ENCODE peak calls at places on chromosomes 13 and 19, in six cellular contexts. F is cardiac muscle cell, I is adrenal gland, B is WTC11, Y is fibroblast of the aortic adventitia, L is B cell. G is an unnamed sample.

GRCh38 chr19:12647047-12647446 is 19.5 kb downstream of the MAN2B1 start:
- DNase-seq in F (no peak), I (no peak), B (no peak), Y (no peak), L (no peak), G (no peak)

GRCh38 chr13:24264976-24265375 is 44.4 kb upstream of the C1QTNF9 start:
- DNase-seq in F (no peak), I (peak; percentile 19), B (no peak), Y (no peak), L (no peak), G (no peak)

GRCh38 chr13:29520671-29521070 is 74.8 kb downstream of the SLC7A1 start:
- DNase-seq in F (no peak), I (no peak), B (no peak), Y (peak; percentile 92), L (no peak), G (no peak)

GRCh38 chr19:38068851-38069250 is 155.2 kb downstream of the DPF1 start:
- DNase-seq in F (no peak), I (no peak), B (no peak), Y (no peak), L (no peak), G (no peak)

GRCh38 chr13:41494202-41494601 is 36.9 kb downstream of the RGCC start:
- DNase-seq in F (no peak), I (no peak), B (no peak), Y (no peak), L (no peak), G (no peak)

GRCh38 chr13:81726037-81726726 is 1385.3 kb upstream of the SPRY2 start:
- DNase-seq in F (no peak), I (no peak), B (no peak), Y (no peak), L (no peak), G (no peak)

GRCh38 chr19:17281391-17282304 is at the start of gene ANKLE1:
- DNase-seq in F (peak; percentile 50), I (no peak), B (peak; percentile 68), Y (no peak), L (peak; percentile 82), G (peak; percentile 73)

GRCh38 chr13:48595330-48596127 is 58.2 kb upstream of the CYSLTR2 start:
- DNase-seq in F (peak; percentile 53), I (peak; percentile 83), B (peak; percentile 32), Y (peak; percentile 83), L (no peak), G (peak; percentile 75)

GRCh38 chr13:107210216-107211010 is 642.5 kb upstream of the ARGLU1 start:
- DNase-seq in F (no peak), I (no peak), B (no peak), Y (peak; percentile 26), L (no peak), G (no peak)

GRCh38 chr19:43639507-43640423 is at the start of gene CADM4:
- DNase-seq in F (peak; percentile 71), I (no peak), B (peak; percentile 38), Y (no peak), L (peak; percentile 89), G (no peak)

GRCh38 chr19:55196803-55197202 is 12.5 kb downstream of the PTPRH start:
- DNase-seq in F (no peak), I (no peak), B (no peak), Y (no peak), L (no peak), G (no peak)

GRCh38 chr19:55193481-55193880 is 13.4 kb upstream of the SYT5 start:
- DNase-seq in F (no peak), I (no peak), B (no peak), Y (no peak), L (no peak), G (no peak)

GRCh38 chr19:55199620-55200204 is 9.6 kb downstream of the PTPRH start:
- DNase-seq in F (no peak), I (no peak), B (no peak), Y (no peak), L (no peak), G (no peak)

GRCh38 chr19:55198651-55199050 is 10.7 kb downstream of the PTPRH start:
- DNase-seq in F (peak; percentile 53), I (no peak), B (no peak), Y (no peak), L (no peak), G (no peak)

GRCh38 chr19:55197531-55197930 is 11.8 kb downstream of the PTPRH start:
- DNase-seq in F (no peak), I (no peak), B (no peak), Y (no peak), L (no peak), G (no peak)
- TF ChIP-seq CTCF in F (no peak), I (no peak), B (no peak), Y (no peak), L (no peak), G (no peak)

GRCh38 chr13:64441740-64442139 is 2788.4 kb downstream of the PCDH9 start:
- DNase-seq in F (no peak), I (no peak), B (no peak), Y (no peak), L (no peak), G (no peak)

DNA sequence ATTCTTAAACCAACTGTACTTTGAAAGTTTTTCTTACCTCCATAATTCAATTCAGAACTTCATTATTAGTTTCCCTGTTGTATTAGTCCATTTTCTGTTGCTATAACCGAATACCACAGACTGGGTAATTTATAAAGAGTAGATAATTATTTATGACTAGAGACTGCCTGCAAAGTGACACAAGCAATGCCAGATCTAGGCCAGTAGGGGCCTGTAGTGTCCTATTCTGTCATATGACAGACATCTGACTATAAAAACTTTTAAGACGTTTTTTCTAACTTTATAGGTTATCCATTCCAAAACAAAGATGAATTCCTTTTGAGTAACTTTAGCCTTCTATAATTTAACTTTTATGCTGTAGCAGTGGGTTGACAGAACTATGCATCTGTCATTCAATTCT is 2783.8 kb downstream of the PCDH9 start:
- DNase-seq in F (no peak), I (no peak), B (no peak), Y (no peak), L (no peak), G (no peak)
- TF ChIP-seq CTCF in F (peak; percentile 27), I (no peak), B (peak; percentile 15), Y (no peak), L (no peak), G (no peak)

DNA sequence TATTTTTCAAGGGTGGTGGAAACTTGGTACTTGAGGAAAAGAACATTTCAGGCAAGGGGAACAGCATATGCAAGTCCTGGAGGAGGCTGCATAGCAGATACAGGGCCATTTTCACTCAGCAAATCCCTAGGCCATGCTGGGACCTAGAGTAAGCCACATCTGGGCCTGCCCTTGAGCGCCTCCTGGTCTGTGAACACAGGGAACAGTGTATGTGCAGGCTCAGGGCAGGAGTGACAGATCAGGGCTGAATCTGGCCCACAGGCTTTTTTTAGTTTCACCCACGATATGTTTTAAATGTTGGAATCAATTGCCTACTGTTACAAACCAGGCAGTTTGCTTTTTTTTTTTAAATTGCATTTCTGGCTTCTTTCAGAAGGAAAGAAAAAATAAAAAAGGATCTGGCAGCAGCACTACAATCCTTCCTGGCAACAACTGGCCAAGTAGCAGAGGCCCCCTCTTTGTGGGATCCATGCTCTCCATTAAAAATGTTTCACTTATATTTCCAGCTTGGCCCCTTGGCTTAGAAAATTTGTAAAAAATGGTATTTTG is 1.4 kb upstream of the TMEM145 start:
- DNase-seq in F (no peak), I (no peak), B (peak; percentile 54), Y (no peak), L (no peak), G (no peak)
- TF ChIP-seq CTCF in F (no peak), I (no peak), B (no peak), Y (no peak), L (no peak), G (no peak)

GRCh38 chr19:51364200-51365106 is 1.7 kb downstream of the ETFB start:
- DNase-seq in F (no peak), I (peak; percentile 45), B (no peak), Y (no peak), L (no peak), G (no peak)

GRCh38 chr19:51366999-51367564 is 894 bp upstream of the ETFB start:
- DNase-seq in F (peak; percentile 30), I (no peak), B (peak; percentile 25), Y (no peak), L (peak; percentile 64), G (peak; percentile 63)

GRCh38 chr19:51366050-51366998 is at the start of gene ETFB:
- DNase-seq in F (peak; percentile 99), I (peak; percentile 99), B (peak; percentile 98), Y (peak; percentile 96), L (peak; percentile 91), G (peak; percentile 98)

GRCh38 chr19:51367565-51368365 is 1.0 kb downstream of the CLDND2 start:
- DNase-seq in F (peak; percentile 99), I (peak; percentile 100), B (peak; percentile 100), Y (peak; percentile 98), L (peak; percentile 94), G (peak; percentile 97)

DNA sequence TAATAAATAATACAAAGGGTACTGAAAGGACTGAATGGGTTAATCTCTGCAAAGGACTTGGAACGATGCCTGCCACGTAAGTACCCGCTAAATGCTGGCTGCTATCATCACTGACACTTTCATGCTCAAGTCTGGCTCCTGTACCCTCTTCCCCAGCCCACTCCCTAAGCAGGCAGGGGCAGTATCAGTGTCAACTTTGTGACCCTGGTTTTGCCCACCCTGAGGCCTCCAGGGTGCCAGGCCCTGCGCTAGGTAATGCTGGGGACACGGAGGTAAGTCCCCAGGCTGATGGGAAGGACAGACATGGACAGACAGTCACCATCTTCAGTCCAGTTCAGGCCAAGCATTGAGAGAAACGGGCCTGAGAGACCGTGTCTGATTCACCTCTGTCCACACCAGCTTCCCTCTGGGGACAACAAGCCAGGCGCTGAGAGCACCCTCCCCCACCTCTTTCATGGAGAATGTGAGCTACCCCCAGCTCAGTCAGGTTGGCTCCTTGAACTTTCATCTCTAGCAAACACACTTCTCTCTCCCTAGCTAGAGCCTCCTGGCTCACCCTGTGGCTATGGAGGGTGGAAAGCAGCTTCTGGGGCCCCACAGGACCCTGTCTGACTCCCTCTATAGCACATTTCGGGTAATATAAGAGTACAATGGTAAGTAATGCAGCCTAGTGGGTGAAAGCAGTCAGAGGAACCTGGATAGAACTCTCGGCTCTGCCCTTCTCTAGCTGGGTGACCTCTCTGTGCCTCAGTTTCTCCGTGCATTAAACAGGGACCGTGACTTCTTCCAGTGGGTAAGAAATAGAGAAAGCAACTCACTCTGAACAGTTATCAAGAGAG is 758 bp downstream of the ETFB start:
- DNase-seq in F (peak; percentile 61), I (peak; percentile 56), B (no peak), Y (peak; percentile 55), L (no peak), G (no peak)
- TF ChIP-seq CTCF in F (peak; percentile 16), I (no peak), B (no peak), Y (peak; percentile 33), L (no peak), G (no peak)